ENCODE peak calls at places on chromosomes 2 and 18, in eight cellular contexts. H is activated T-helper 1 cell treated with Interleukin-2 at 50 U/mL for 16 hours; D is foreskin fibroblast; Y is left colon; K is B cell; M is KBM-7; A is effector CD8-positive, alpha-beta T cell; V is frontal cortex. Q is an unnamed sample.

GRCh38 chr2:195319112-195319460 is 337.9 kb upstream of the SLC39A10 start:
- DNase-seq in H (no peak), D (peak), Y (peak), K (no peak), M (no peak), A (no peak), V (no peak), Q (no peak)

GRCh38 chr2:97769308-97769707 is 55.9 kb downstream of the ZAP70 start:
- DNase-seq in H (no peak), D (no peak), Y (no peak), K (no peak), M (no peak), A (no peak), V (no peak), Q (no peak)

GRCh38 chr18:12324991-12325725 is 17.1 kb downstream of the TUBB6 start:
- DNase-seq in H (no peak), D (no peak), Y (no peak), K (peak), M (no peak), A (no peak), V (no peak), Q (no peak)

GRCh38 chr18:14919666-14920065 is 171.7 kb downstream of the ANKRD30B start:
- DNase-seq in H (no peak), D (no peak), Y (peak), K (no peak), M (no peak), A (no peak), V (no peak), Q (no peak)

GRCh38 chr18:6525593-6525992 is 110.9 kb upstream of the L3MBTL4 start:
- DNase-seq in H (no peak), D (no peak), Y (no peak), K (no peak), M (no peak), A (no peak), V (no peak), Q (no peak)

GRCh38 chr2:31319391-31320175 is 85.6 kb downstream of the EHD3 start:
- DNase-seq in H (peak), D (peak), Y (peak), K (no peak), M (peak), A (no peak), V (no peak), Q (no peak)

GRCh38 chr2:234032301-234032856 is 18.1 kb upstream of the SPP2 start:
- DNase-seq in H (no peak), D (peak), Y (no peak), K (no peak), M (no peak), A (no peak), V (no peak), Q (no peak)

GRCh38 chr2:178863856-178864620 is 56.8 kb upstream of the TTN start:
- DNase-seq in H (no peak), D (peak), Y (no peak), K (no peak), M (no peak), A (no peak), V (no peak), Q (no peak)

GRCh38 chr2:197517150-197517549 is 1.3 kb downstream of the MOB4 start:
- DNase-seq in H (no peak), D (no peak), Y (no peak), K (no peak), M (no peak), A (no peak), V (no peak), Q (no peak)

GRCh38 chr2:10798783-10799182 is 13.8 kb downstream of the PDIA6 start:
- DNase-seq in H (no peak), D (no peak), Y (no peak), K (no peak), M (no peak), A (no peak), V (no peak), Q (no peak)

GRCh38 chr2:11573418-11574175 is 39.8 kb downstream of the GREB1 start:
- DNase-seq in H (no peak), D (no peak), Y (no peak), K (no peak), M (no peak), A (no peak), V (no peak), Q (no peak)

GRCh38 chr2:8409461-8410260 is 272.2 kb upstream of the ID2 start:
- DNase-seq in H (no peak), D (peak), Y (no peak), K (no peak), M (no peak), A (no peak), V (no peak), Q (no peak)

GRCh38 chr18:46362533-46362932 is 258.3 kb downstream of the HAUS1 start:
- DNase-seq in H (no peak), D (no peak), Y (no peak), K (no peak), M (no peak), A (no peak), V (no peak), Q (no peak)

GRCh38 chr18:65436430-65436829 is 314.4 kb upstream of the CDH7 start:
- DNase-seq in H (no peak), D (no peak), Y (no peak), K (no peak), M (no peak), A (no peak), V (no peak), Q (no peak)

GRCh38 chr2:236712304-236712703 is 142.7 kb downstream of the ACKR3 start:
- DNase-seq in H (no peak), D (no peak), Y (no peak), K (no peak), M (no peak), A (no peak), V (no peak), Q (no peak)

GRCh38 chr2:221850076-221850475 is 278.0 kb upstream of the EPHA4 start:
- DNase-seq in H (no peak), D (no peak), Y (no peak), K (no peak), M (no peak), A (no peak), V (no peak), Q (no peak)

GRCh38 chr2:196823750-196824149 is 14.6 kb upstream of the C2orf66 start:
- DNase-seq in H (no peak), D (peak), Y (no peak), K (no peak), M (no peak), A (no peak), V (no peak), Q (no peak)

GRCh38 chr2:24489465-24489864 is 1.6 kb upstream of the NCOA1 start:
- DNase-seq in H (no peak), D (no peak), Y (no peak), K (no peak), M (no peak), A (no peak), V (no peak), Q (no peak)

GRCh38 chr18:13895505-13896033 is 19.8 kb downstream of the MC2R start:
- DNase-seq in H (no peak), D (no peak), Y (no peak), K (no peak), M (no peak), A (no peak), V (no peak), Q (no peak)

GRCh38 chr2:10124538-10125045 is 2.1 kb downstream of the RRM2 start:
- DNase-seq in H (no peak), D (peak), Y (no peak), K (no peak), M (peak), A (no peak), V (peak), Q (no peak)

GRCh38 chr2:8986327-8986976 is 17.0 kb downstream of the MBOAT2 start:
- DNase-seq in H (no peak), D (no peak), Y (no peak), K (no peak), M (peak), A (no peak), V (no peak), Q (no peak)

GRCh38 chr2:10161961-10162441 is 39.5 kb downstream of the RRM2 start:
- DNase-seq in H (no peak), D (no peak), Y (no peak), K (no peak), M (no peak), A (no peak), V (no peak), Q (no peak)

GRCh38 chr18:57446322-57446721 is 11.1 kb downstream of the ONECUT2 start:
- DNase-seq in H (no peak), D (peak), Y (no peak), K (no peak), M (peak), A (no peak), V (no peak), Q (no peak)

GRCh38 chr2:127422631-127423475 is 4.6 kb downstream of the PROC start:
- DNase-seq in H (no peak), D (no peak), Y (no peak), K (peak), M (peak), A (no peak), V (no peak), Q (no peak)

GRCh38 chr2:64819774-64820688 is 166.3 kb upstream of the SERTAD2 start:
- DNase-seq in H (peak), D (no peak), Y (no peak), K (peak), M (peak), A (no peak), V (no peak), Q (no peak)

GRCh38 chr18:8798996-8799395 is 93.6 kb downstream of the MTCL1 start:
- DNase-seq in H (no peak), D (peak), Y (peak), K (no peak), M (no peak), A (no peak), V (no peak), Q (no peak)

GRCh38 chr2:240032406-240033329 is 2.4 kb upstream of the OR6B2 start:
- DNase-seq in H (no peak), D (no peak), Y (no peak), K (no peak), M (no peak), A (no peak), V (no peak), Q (no peak)

GRCh38 chr2:148979164-148979918 is 59.2 kb upstream of the LYPD6B start:
- DNase-seq in H (no peak), D (no peak), Y (no peak), K (no peak), M (no peak), A (no peak), V (no peak), Q (no peak)

GRCh38 chr2:220553150-220553549 is 925.7 kb downstream of the SLC4A3 start:
- DNase-seq in H (no peak), D (no peak), Y (no peak), K (no peak), M (no peak), A (no peak), V (no peak), Q (no peak)

GRCh38 chr2:101012706-101013181 is 10.7 kb downstream of the RPL31 start:
- DNase-seq in H (no peak), D (peak), Y (no peak), K (no peak), M (peak), A (peak), V (no peak), Q (no peak)

GRCh38 chr2:112646791-112647720 is 1.3 kb downstream of the SLC20A1 start:
- DNase-seq in H (no peak), D (no peak), Y (no peak), K (no peak), M (peak), A (no peak), V (no peak), Q (no peak)

GRCh38 chr2:59583173-59583765 is 970.2 kb downstream of the BCL11A start:
- DNase-seq in H (no peak), D (no peak), Y (no peak), K (no peak), M (no peak), A (no peak), V (no peak), Q (no peak)

GRCh38 chr18:12408247-12408869 is 629 bp downstream of the PRELID3A start:
- DNase-seq in H (no peak), D (peak), Y (no peak), K (no peak), M (peak), A (no peak), V (no peak), Q (no peak)

GRCh38 chr2:30472326-30472725 is 25.3 kb downstream of the LCLAT1 start:
- DNase-seq in H (no peak), D (no peak), Y (no peak), K (no peak), M (no peak), A (no peak), V (no peak), Q (no peak)

GRCh38 chr18:57409650-57410049 is 25.5 kb upstream of the ONECUT2 start:
- DNase-seq in H (no peak), D (no peak), Y (no peak), K (no peak), M (no peak), A (no peak), V (no peak), Q (no peak)

GRCh38 chr2:105454801-105455485 is 56.1 kb upstream of the FHL2 start:
- DNase-seq in H (no peak), D (peak), Y (peak), K (no peak), M (peak), A (no peak), V (no peak), Q (no peak)

GRCh38 chr2:105929506-105929905 is 184.8 kb downstream of the NCK2 start:
- DNase-seq in H (peak), D (no peak), Y (no peak), K (no peak), M (peak), A (no peak), V (no peak), Q (no peak)

GRCh38 chr2:199458017-199458805 is 472 bp upstream of the SATB2 start:
- DNase-seq in H (no peak), D (no peak), Y (no peak), K (peak), M (peak), A (no peak), V (peak), Q (no peak)

GRCh38 chr2:197677483-197677882 is 2.1 kb upstream of the RFTN2 start:
- DNase-seq in H (no peak), D (peak), Y (no peak), K (no peak), M (no peak), A (no peak), V (no peak), Q (no peak)